ENCODE peak calls at places on chromosomes 4 and X, in ten cellular contexts. B, L, V, C, H, W, F, I, J and M are unnamed samples.

GRCh38 chr4:101217353-101218031 is 129.8 kb downstream of the PPP3CA start:
- DNase-seq in B (no peak), F (no peak), V (no peak), J (no peak), W (no peak), L (no peak), I (peak; percentile 52), C (no peak), H (no peak), M (no peak)

GRCh38 chr4:15444879-15445576 is 17.2 kb downstream of the C1QTNF7 start:
- DNase-seq in I (no peak), H (no peak), W (no peak), V (no peak), J (no peak), B (no peak), C (no peak), F (no peak), L (no peak), M (no peak)

GRCh38 chrX:78658851-78659744 is at the start of gene RTL3:
- DNase-seq in B (no peak), J (peak; percentile 12), I (peak; percentile 86), C (no peak), F (peak; percentile 88), W (no peak), H (no peak), V (no peak), L (no peak), M (peak; percentile 70)

GRCh38 chr4:99321241-99322191 is at the start of gene ADH1B:
- DNase-seq in V (no peak), I (peak; percentile 58), B (no peak), H (no peak), C (no peak), F (no peak), L (peak; percentile 58), J (no peak), W (no peak), M (no peak)

GRCh38 chrX:56763556-56764152 is 34.6 kb downstream of the NBDY start:
- DNase-seq in W (peak; percentile 30), B (peak; percentile 80), V (no peak), J (no peak), F (peak; percentile 39), I (peak; percentile 77), C (no peak), H (no peak), L (peak; percentile 65), M (no peak)

GRCh38 chrX:16559206-16559619 is 90.7 kb upstream of the S100G start:
- DNase-seq in H (no peak), I (peak; percentile 88), W (no peak), V (no peak), C (no peak), B (no peak), J (no peak), F (no peak), L (no peak), M (peak; percentile 8)

GRCh38 chr4:95355021-95355420 is 193.8 kb downstream of the UNC5C start:
- DNase-seq in H (no peak), J (no peak), V (no peak), B (no peak), F (no peak), C (no peak), I (no peak), W (no peak), L (no peak), M (peak; percentile 46)

GRCh38 chrX:68936608-68937007 is 107.8 kb downstream of the EFNB1 start:
- DNase-seq in W (no peak), I (peak; percentile 94), J (peak; percentile 25), L (no peak), B (no peak), V (no peak), C (no peak), H (no peak), F (peak; percentile 78), M (peak; percentile 90)

GRCh38 chr4:76074468-76074867 is at the start of gene ART3:
- DNase-seq in H (no peak), V (no peak), I (no peak), L (no peak), F (no peak), C (no peak), B (no peak), W (no peak), J (no peak), M (peak; percentile 36)

GRCh38 chrX:38768079-38768478 is 33.2 kb upstream of the MID1IP1 start:
- DNase-seq in W (no peak), B (no peak), L (no peak), F (peak; percentile 13), I (peak; percentile 45), J (peak; percentile 1), V (no peak), C (no peak), H (peak; percentile 36), M (peak; percentile 11)

GRCh38 chrX:139642241-139642927 is 65.6 kb downstream of the MCF2 start:
- DNase-seq in H (no peak), B (no peak), L (no peak), W (no peak), J (no peak), I (peak; percentile 18), C (no peak), F (peak; percentile 14), V (no peak), M (peak; percentile 15)

GRCh38 chr4:118337954-118338353 is 14.8 kb downstream of the PRSS12 start:
- DNase-seq in C (no peak), I (peak; percentile 31), L (no peak), W (no peak), B (no peak), F (no peak), H (peak; percentile 41), J (no peak), V (no peak), M (no peak)

GRCh38 chr4:177596035-177596434 is 153.8 kb upstream of the AGA start:
- DNase-seq in L (no peak), V (peak; percentile 31), J (peak; percentile 46), I (peak; percentile 83), W (peak; percentile 71), B (no peak), C (no peak), H (no peak), F (peak; percentile 83), M (peak; percentile 68)

GRCh38 chr4:15333692-15334633 is 93.9 kb upstream of the C1QTNF7 start:
- DNase-seq in F (peak; percentile 68), J (no peak), W (no peak), L (no peak), I (peak; percentile 89), C (no peak), H (no peak), V (no peak), B (no peak), M (no peak)

GRCh38 chr4:136383126-136383525 is 1149.2 kb downstream of the PCDH18 start:
- DNase-seq in V (no peak), C (no peak), H (no peak), J (no peak), W (no peak), L (no peak), I (peak; percentile 0), B (no peak), F (peak; percentile 78), M (peak; percentile 58)

GRCh38 chr4:8706221-8707044 is 113.9 kb downstream of the CPZ start:
- DNase-seq in B (no peak), F (no peak), J (no peak), W (no peak), V (no peak), L (peak; percentile 24), C (peak; percentile 29), I (no peak), H (no peak), M (no peak)